ENCODE peak calls at places on chromosomes 11 and 22, in five cellular contexts. G is Calu3, B is SK-MEL-5, T is brain microvascular endothelial cell, H is IMR-90. Q is an unnamed sample.

GRCh38 chr22:48936391-48936790 is 891.3 kb downstream of the BRD1 start:
- DNase-seq in G (no peak), B (no peak), T (no peak), H (no peak), Q (no peak)

GRCh38 chr11:75800728-75801361 is 14.2 kb upstream of the UVRAG start:
- DNase-seq in G (no peak), B (peak; percentile 86), T (no peak), H (no peak), Q (no peak)

GRCh38 chr11:12090061-12090572 is 20.3 kb upstream of the MICAL2 start:
- DNase-seq in G (peak; percentile 60), B (no peak), T (no peak), H (peak; percentile 61), Q (peak; percentile 67)

GRCh38 chr11:126816655-126817054 is 183.9 kb downstream of the KIRREL3 start:
- DNase-seq in G (peak; percentile 58), B (no peak), T (no peak), H (no peak), Q (peak; percentile 64)

GRCh38 chr11:72238040-72238450 is 5.9 kb downstream of the PHOX2A start:
- DNase-seq in G (peak; percentile 53), B (peak; percentile 91), T (peak; percentile 52), H (peak; percentile 67), Q (peak; percentile 45)

GRCh38 chr11:107770546-107770945 is 58.7 kb upstream of the SLN start:
- DNase-seq in G (no peak), B (no peak), T (peak; percentile 87), H (peak; percentile 19), Q (peak; percentile 58)

GRCh38 chr22:32829451-32829851 is 27.9 kb downstream of the TIMP3 start:
- DNase-seq in G (no peak), B (no peak), T (no peak), H (no peak), Q (no peak)

GRCh38 chr11:70569996-70570692 is 171.8 kb downstream of the CTTN start:
- DNase-seq in G (no peak), B (no peak), T (no peak), H (no peak), Q (no peak)

GRCh38 chr11:126884192-126884973 is 116.2 kb downstream of the KIRREL3 start:
- DNase-seq in G (no peak), B (no peak), T (no peak), H (no peak), Q (peak; percentile 25)

GRCh38 chr22:27380826-27381225 is 420.7 kb downstream of the MN1 start:
- DNase-seq in G (no peak), B (no peak), T (no peak), H (no peak), Q (no peak)

GRCh38 chr22:42261266-42261665 is 9.2 kb downstream of the TCF20 start:
- DNase-seq in G (no peak), B (no peak), T (no peak), H (peak; percentile 72), Q (no peak)

GRCh38 chr11:746289-747175 is 732 bp upstream of the TALDO1 start:
- DNase-seq in G (no peak), B (no peak), T (no peak), H (peak; percentile 24), Q (peak; percentile 22)

GRCh38 chr22:27175974-27176373 is 518.6 kb downstream of the MIAT start:
- DNase-seq in G (no peak), B (no peak), T (no peak), H (no peak), Q (no peak)

GRCh38 chr11:78179459-78180071 is 8.9 kb downstream of the KCTD21 start:
- DNase-seq in G (peak; percentile 50), B (no peak), T (no peak), H (no peak), Q (no peak)

GRCh38 chr11:118622376-118623290 is 15.2 kb downstream of the PHLDB1 start:
- DNase-seq in G (peak; percentile 55), B (no peak), T (peak; percentile 58), H (peak; percentile 69), Q (peak; percentile 85)

GRCh38 chr11:69005183-69005630 is 7.8 kb downstream of the MRGPRF start:
- DNase-seq in G (no peak), B (no peak), T (no peak), H (no peak), Q (no peak)

GRCh38 chr11:100681064-100681502 is 6.0 kb upstream of the ARHGAP42 start:
- DNase-seq in G (peak; percentile 74), B (peak; percentile 72), T (peak; percentile 61), H (peak; percentile 34), Q (peak; percentile 61)

GRCh38 chr11:85042368-85042767 is 584.8 kb downstream of the DLG2 start:
- DNase-seq in G (no peak), B (no peak), T (no peak), H (no peak), Q (no peak)

GRCh38 chr11:75174781-75175370 is 24.0 kb downstream of the SLCO2B1 start:
- DNase-seq in G (no peak), B (peak; percentile 18), T (peak; percentile 21), H (peak; percentile 34), Q (peak; percentile 13)

GRCh38 chr11:79937935-79938334 is 497.1 kb upstream of the TENM4 start:
- DNase-seq in G (no peak), B (no peak), T (no peak), H (peak; percentile 22), Q (no peak)

GRCh38 chr11:125263268-125263790 is 98.8 kb downstream of the PKNOX2 start:
- DNase-seq in G (no peak), B (peak; percentile 75), T (peak; percentile 100), H (peak; percentile 100), Q (peak; percentile 99)

GRCh38 chr11:71998061-71998460 is 648 bp upstream of the IL18BP start:
- DNase-seq in G (no peak), B (no peak), T (no peak), H (no peak), Q (no peak)